ENCODE peak calls at places on chromosomes 13 and 19, in seven cellular contexts. F is lower leg skin, S is PC-3, W is endodermal cell, N is HL-60, Q is AG09309, I is LNCaP clone FGC. A is an unnamed sample.

GRCh38 chr19:45476349-45476717 is 8.5 kb downstream of the FOSB start:
- DNase-seq in F (no peak), S (no peak), W (no peak), N (no peak), Q (no peak), I (no peak), A (peak)

GRCh38 chr19:46868444-46868843 is 7.6 kb downstream of the ARHGAP35 start:
- DNase-seq in F (no peak), S (no peak), W (no peak), N (no peak), Q (no peak), I (no peak), A (no peak)

GRCh38 chr13:98839826-98840769 is 87.6 kb upstream of the SLC15A1 start:
- DNase-seq in F (no peak), S (peak), W (peak), N (no peak), Q (no peak), I (peak), A (peak)

GRCh38 chr13:27001705-27002104 is 169.9 kb downstream of the USP12 start:
- DNase-seq in F (peak), S (no peak), W (no peak), N (no peak), Q (no peak), I (no peak), A (no peak)

GRCh38 chr13:80572308-80572676 is 231.4 kb upstream of the SPRY2 start:
- DNase-seq in F (no peak), S (no peak), W (no peak), N (no peak), Q (no peak), I (no peak), A (no peak)

GRCh38 chr13:96422002-96422401 is 332.1 kb downstream of the HS6ST3 start:
- DNase-seq in F (no peak), S (no peak), W (no peak), N (no peak), Q (no peak), I (no peak), A (no peak)

GRCh38 chr19:33064117-33064777 is 441 bp downstream of the RHPN2 start:
- DNase-seq in F (no peak), S (peak), W (peak), N (no peak), Q (no peak), I (no peak), A (no peak)

GRCh38 chr13:45773236-45773635 is 71.1 kb downstream of the CBY2 start:
- DNase-seq in F (no peak), S (no peak), W (no peak), N (no peak), Q (no peak), I (no peak), A (no peak)

GRCh38 chr13:25232937-25233515 is 54.3 kb downstream of the MTMR6 start:
- DNase-seq in F (no peak), S (peak), W (no peak), N (peak), Q (peak), I (peak), A (peak)

GRCh38 chr13:43167058-43167457 is 143.7 kb downstream of the DNAJC15 start:
- DNase-seq in F (no peak), S (no peak), W (no peak), N (no peak), Q (no peak), I (no peak), A (no peak)

GRCh38 chr19:44566984-44567383 is 37.5 kb upstream of the CEACAM20 start:
- DNase-seq in F (no peak), S (no peak), W (no peak), N (no peak), Q (no peak), I (no peak), A (no peak)

GRCh38 chr13:67726979-67727378 is 496.8 kb upstream of the PCDH9 start:
- DNase-seq in F (no peak), S (no peak), W (no peak), N (no peak), Q (no peak), I (no peak), A (no peak)

GRCh38 chr19:36215276-36216171 is 618 bp downstream of the ZNF146 start:
- DNase-seq in F (no peak), S (peak), W (no peak), N (no peak), Q (peak), I (no peak), A (peak)

GRCh38 chr19:1138121-1138520 is 34.3 kb downstream of the GPX4 start:
- DNase-seq in F (no peak), S (no peak), W (no peak), N (no peak), Q (no peak), I (no peak), A (no peak)

GRCh38 chr19:41223431-41224234 is 4.6 kb downstream of the AXL start:
- DNase-seq in F (no peak), S (peak), W (peak), N (no peak), Q (peak), I (no peak), A (peak)

GRCh38 chr19:19568802-19569756 is 31.0 kb downstream of the CILP2 start:
- DNase-seq in F (peak), S (peak), W (no peak), N (no peak), Q (no peak), I (no peak), A (peak)

GRCh38 chr13:110298566-110299321 is 8.2 kb downstream of the COL4A1 start:
- DNase-seq in F (peak), S (no peak), W (peak), N (no peak), Q (no peak), I (no peak), A (peak)

GRCh38 chr13:87356314-87356713 is 314.9 kb upstream of the SLITRK5 start:
- DNase-seq in F (no peak), S (no peak), W (no peak), N (no peak), Q (no peak), I (no peak), A (no peak)

GRCh38 chr13:26442541-26442940 is 114.9 kb upstream of the WASF3 start:
- DNase-seq in F (no peak), S (no peak), W (no peak), N (no peak), Q (peak), I (no peak), A (peak)

GRCh38 chr19:58035863-58036262 is 2.0 kb downstream of the ZSCAN1 start:
- DNase-seq in F (no peak), S (no peak), W (no peak), N (no peak), Q (no peak), I (no peak), A (no peak)

GRCh38 chr13:67135356-67135755 is 94.8 kb downstream of the PCDH9 start:
- DNase-seq in F (no peak), S (no peak), W (no peak), N (no peak), Q (no peak), I (no peak), A (no peak)

GRCh38 chr19:2089001-2089711 is 7.0 kb downstream of the MOB3A start:
- DNase-seq in F (no peak), S (peak), W (no peak), N (no peak), Q (no peak), I (no peak), A (peak)

GRCh38 chr13:53783466-53783865 is 754.9 kb downstream of the OLFM4 start:
- DNase-seq in F (no peak), S (no peak), W (peak), N (no peak), Q (no peak), I (no peak), A (no peak)

GRCh38 chr13:102400619-102401125 is 1.2 kb downstream of the FGF14 start:
- DNase-seq in F (no peak), S (no peak), W (peak), N (no peak), Q (no peak), I (no peak), A (no peak)

GRCh38 chr19:39411006-39411831 is 1.2 kb upstream of the PLEKHG2 start:
- DNase-seq in F (peak), S (no peak), W (peak), N (no peak), Q (no peak), I (no peak), A (peak)

GRCh38 chr13:90896022-90896421 is 451.5 kb upstream of the MIR17HG start:
- DNase-seq in F (no peak), S (no peak), W (no peak), N (no peak), Q (no peak), I (no peak), A (no peak)

GRCh38 chr19:54551293-54551692 is 22.3 kb upstream of the LILRA2 start:
- DNase-seq in F (no peak), S (no peak), W (no peak), N (no peak), Q (no peak), I (no peak), A (no peak)

GRCh38 chr19:30631035-30631375 is 258.8 kb downstream of the ZNF536 start:
- DNase-seq in F (no peak), S (no peak), W (no peak), N (no peak), Q (no peak), I (no peak), A (no peak)

GRCh38 chr19:47518139-47518538 is 3.3 kb upstream of the NAPA start:
- DNase-seq in F (no peak), S (no peak), W (no peak), N (no peak), Q (no peak), I (no peak), A (no peak)

GRCh38 chr19:14004619-14005380 is 1.3 kb downstream of the RFX1 start:
- DNase-seq in F (peak), S (no peak), W (no peak), N (peak), Q (no peak), I (no peak), A (no peak)

GRCh38 chr19:48085077-48085476 is 25.5 kb downstream of the PLA2G4C start:
- DNase-seq in F (no peak), S (no peak), W (no peak), N (no peak), Q (no peak), I (no peak), A (no peak)

GRCh38 chr19:33673258-33673875 is 51.6 kb downstream of the CHST8 start:
- DNase-seq in F (peak), S (no peak), W (no peak), N (no peak), Q (no peak), I (no peak), A (no peak)

GRCh38 chr13:39036212-39036611 is 1.7 kb downstream of the PROSER1 start:
- DNase-seq in F (no peak), S (peak), W (no peak), N (peak), Q (no peak), I (no peak), A (peak)

GRCh38 chr19:2289714-2290435 is 7.9 kb upstream of the PEAK3 start:
- DNase-seq in F (no peak), S (no peak), W (peak), N (peak), Q (no peak), I (no peak), A (no peak)

GRCh38 chr19:16376649-16377048 is 52.0 kb downstream of the KLF2 start:
- DNase-seq in F (no peak), S (peak), W (peak), N (no peak), Q (no peak), I (no peak), A (no peak)
- TF ChIP-seq CTCF in F (no peak), S (peak), W (peak), N (peak), Q (peak), I (peak), A (peak)

DNA sequence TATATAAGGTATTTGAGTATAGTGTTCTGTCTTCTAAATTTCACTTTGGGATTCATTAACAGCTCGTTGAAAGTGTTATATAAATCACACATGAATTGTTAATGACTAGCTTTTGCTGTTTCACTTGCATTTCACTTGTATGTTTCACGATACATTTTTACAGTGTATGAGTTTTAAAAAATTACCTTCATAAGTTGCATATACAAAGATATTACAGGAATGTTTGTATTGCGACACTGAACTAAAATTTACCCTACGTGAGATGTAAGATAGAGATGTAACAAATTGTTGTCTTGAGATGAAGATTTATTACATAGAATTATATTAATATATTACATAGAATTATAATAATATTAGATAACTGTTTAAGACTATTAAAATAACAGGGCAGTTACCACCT is 1.5 kb downstream of the CDC16 start:
- DNase-seq in F (no peak), S (no peak), W (no peak), N (no peak), Q (no peak), I (no peak), A (no peak)
- H3K4me3 ChIP-seq in F (no peak), S (peak), W (peak), N (peak), Q (peak), I (peak), A (peak)

DNA sequence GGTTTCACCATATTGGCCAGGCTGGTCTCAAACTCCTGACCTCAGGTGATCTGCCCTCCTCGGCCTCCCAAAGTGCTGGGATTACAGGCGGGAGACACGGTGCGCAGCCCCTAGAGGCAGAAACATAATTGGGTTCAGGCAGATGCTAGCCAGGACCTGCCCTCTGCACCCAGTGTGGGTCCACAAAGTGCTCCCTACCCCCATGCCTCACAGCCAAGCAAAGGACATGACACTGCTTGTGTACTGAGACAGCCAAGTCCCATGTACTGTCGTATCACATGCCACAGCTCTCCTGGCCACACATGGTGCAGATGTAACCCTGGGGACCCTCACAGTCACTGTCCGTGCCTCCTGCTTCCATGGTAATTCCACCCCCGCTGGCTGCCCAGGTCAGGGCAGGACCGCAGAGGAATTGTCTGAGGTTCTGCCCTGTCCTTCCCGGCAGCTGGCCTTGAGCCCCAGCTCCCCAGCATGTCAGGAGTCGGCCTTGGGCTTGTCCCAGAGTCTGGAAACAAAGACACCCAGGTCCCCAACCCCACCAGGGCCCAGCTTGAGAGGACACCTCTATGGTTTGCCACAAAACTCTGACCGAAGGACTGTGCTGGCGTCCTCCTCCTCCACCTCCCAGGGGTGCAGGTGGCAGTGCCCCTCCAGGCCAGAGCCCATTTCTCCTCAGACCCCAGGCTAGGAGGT is 7.6 kb downstream of the PRR36 start:
- DNase-seq in F (no peak), S (no peak), W (no peak), N (no peak), Q (no peak), I (no peak), A (no peak)
- TF ChIP-seq CTCF in F (no peak), S (no peak), W (peak), N (no peak), Q (no peak), I (no peak), A (no peak)

GRCh38 chr19:3955688-3956087 is 15.2 kb downstream of the DAPK3 start:
- DNase-seq in F (no peak), S (no peak), W (peak), N (no peak), Q (no peak), I (no peak), A (no peak)

GRCh38 chr19:3954107-3954506 is 16.8 kb downstream of the DAPK3 start:
- DNase-seq in F (no peak), S (no peak), W (peak), N (no peak), Q (no peak), I (no peak), A (no peak)

GRCh38 chr19:3949294-3949693 is 16.4 kb downstream of the NMRK2 start:
- DNase-seq in F (no peak), S (no peak), W (peak), N (no peak), Q (no peak), I (no peak), A (no peak)

GRCh38 chr19:3949997-3950859 is 17.4 kb downstream of the NMRK2 start:
- DNase-seq in F (no peak), S (no peak), W (peak), N (no peak), Q (no peak), I (no peak), A (no peak)

DNA sequence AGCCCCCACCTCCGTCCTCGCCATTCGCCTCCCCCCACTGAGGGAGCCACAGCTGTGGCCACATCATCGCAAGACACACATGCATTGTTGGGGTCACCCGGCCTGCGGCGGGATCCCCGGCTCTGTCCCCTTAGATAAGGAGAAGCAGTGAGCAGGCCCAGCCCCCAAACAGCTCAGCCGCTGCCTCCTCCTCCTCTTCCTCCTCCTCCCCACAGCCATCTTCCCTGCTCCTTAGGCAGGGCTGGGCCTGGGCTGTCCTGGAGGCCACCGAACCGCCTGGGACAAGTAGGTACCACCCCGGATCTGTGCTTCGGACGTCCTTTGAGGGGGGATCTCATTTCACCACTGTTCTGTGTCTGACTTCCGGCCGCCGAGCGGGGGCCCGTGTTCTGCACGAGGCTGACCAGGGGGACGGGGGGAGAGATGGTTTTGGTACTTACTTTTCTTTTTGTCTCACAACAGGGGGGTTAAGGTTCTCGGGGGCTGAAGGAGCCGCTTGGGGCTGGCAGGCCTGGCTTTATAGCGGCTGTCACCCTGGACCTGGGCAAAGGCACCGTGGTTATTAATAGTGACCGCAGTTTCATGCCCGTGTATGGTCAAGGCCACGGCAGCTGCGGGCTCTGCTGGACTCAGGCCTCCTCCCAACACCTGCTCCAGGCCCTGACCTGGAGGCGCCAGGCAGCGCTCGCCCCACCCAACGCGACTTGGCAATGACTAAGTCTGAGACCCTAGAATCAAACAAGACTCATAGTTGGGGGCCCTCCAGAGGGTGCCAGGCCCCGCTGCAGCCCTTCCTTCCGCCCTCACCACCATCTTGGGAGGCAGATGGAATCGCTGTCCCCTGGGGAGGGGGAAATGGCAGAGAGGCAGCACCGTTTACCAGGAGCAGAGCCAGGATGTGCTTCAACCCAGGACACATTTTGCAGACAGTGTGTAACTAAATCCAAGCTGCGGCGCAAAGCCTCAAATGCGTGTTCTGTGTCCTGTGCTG is 18.3 kb downstream of the NMRK2 start:
- DNase-seq in F (no peak), S (no peak), W (peak), N (no peak), Q (no peak), I (no peak), A (no peak)
- H3K4me3 ChIP-seq in F (no peak), S (no peak), W (no peak), N (no peak), Q (no peak), I (no peak), A (no peak)

GRCh38 chr13:79062291-79062690 is 343.8 kb downstream of the RBM26 start:
- DNase-seq in F (no peak), S (no peak), W (no peak), N (no peak), Q (no peak), I (no peak), A (no peak)
- TF ChIP-seq CTCF in F (no peak), S (no peak), W (peak), N (no peak), Q (no peak), I (no peak), A (no peak)

DNA sequence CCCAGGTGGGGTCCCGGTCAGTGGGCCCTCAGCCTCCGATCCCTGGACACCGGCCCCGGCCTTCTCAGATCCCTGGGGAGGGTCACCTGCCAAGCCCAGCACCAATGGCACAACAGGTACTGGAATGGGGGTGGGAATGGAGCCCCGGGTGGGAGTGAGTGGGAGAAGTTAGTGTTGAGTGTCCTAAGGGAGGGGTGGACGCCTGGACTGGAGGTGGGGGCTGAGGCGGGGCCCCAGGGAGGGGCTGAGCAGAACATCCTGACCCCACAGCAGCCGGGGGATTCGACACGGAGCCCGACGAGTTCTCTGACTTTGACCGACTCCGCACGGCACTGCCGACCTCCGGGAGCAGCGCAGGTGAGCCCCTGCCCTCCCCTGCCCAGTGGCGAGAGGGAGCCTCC is 17.7 kb downstream of the EPN1 start:
- DNase-seq in F (peak), S (no peak), W (no peak), N (no peak), Q (no peak), I (no peak), A (no peak)
- H3K4me3 ChIP-seq in F (no peak), S (no peak), W (no peak), N (no peak), Q (no peak), I (no peak), A (no peak)

DNA sequence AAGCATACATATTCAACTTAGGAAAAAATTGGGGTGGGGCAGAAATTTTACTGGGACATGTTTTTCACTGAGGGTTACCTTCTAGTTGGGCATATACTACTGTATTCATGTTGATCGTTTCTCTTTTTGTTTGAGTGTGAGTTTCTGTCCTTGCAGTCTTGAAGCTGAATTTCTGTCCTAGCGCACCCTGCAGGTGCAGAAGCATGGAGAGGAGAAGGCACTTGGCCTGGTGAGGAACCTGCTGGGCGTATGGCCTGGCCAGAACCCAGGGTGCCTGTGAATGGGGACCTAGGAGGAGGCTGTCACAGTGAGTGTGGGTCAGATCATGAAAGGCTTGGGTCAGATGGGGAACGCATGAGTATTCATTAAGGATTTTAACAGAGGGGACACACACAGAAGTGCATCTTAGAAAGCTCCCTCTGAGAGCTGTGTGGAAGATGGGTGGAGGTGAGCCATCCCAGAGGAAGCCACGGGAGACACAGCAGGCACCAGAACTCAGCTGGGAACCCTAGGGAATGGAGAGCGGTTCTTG is 36.8 kb downstream of the SERP2 start:
- DNase-seq in F (no peak), S (no peak), W (no peak), N (no peak), Q (no peak), I (no peak), A (no peak)
- TF ChIP-seq CTCF in F (no peak), S (no peak), W (peak), N (no peak), Q (no peak), I (no peak), A (no peak)